ENCODE peak calls at places on chromosomes 1 and 21, in ten cellular contexts. V is epithelial cell of esophagus; Z is stimulated activated CD4-positive, alpha-beta T cell treated with anti-CD3 and anti-CD28 coated beads, TNF-alpha, amount 100 ng/mL, for 48 hours; F is OCI-LY7; G is heart right ventricle; P is activated CD4-positive, alpha-beta T cell treated with anti-CD3 and anti-CD28 coated beads for 36 hours; E is neural crest cell; T is KG1; K is NCI-H345; M is endothelial cell of umbilical vein. Q is an unnamed sample.

GRCh38 chr1:223394242-223394641 is 1.0 kb downstream of the CCDC185 start:
- DNase-seq in V (no peak), Z (no peak), F (no peak), G (no peak), P (no peak), E (no peak), T (no peak), K (no peak), M (no peak), Q (no peak)

GRCh38 chr1:183686228-183686627 is 33.1 kb upstream of the APOBEC4 start:
- DNase-seq in V (no peak), Z (no peak), F (no peak), G (no peak), P (no peak), E (no peak), T (no peak), K (no peak), M (no peak), Q (no peak)

GRCh38 chr1:12525311-12526181 is 92.5 kb downstream of the DHRS3 start:
- DNase-seq in V (no peak), Z (no peak), F (no peak), G (no peak), P (no peak), E (no peak), T (no peak), K (no peak), M (no peak), Q (no peak)

GRCh38 chr1:17306921-17307320 is 1.1 kb upstream of the PADI4 start:
- DNase-seq in V (no peak), Z (no peak), F (no peak), G (no peak), P (no peak), E (no peak), T (no peak), K (no peak), M (no peak), Q (no peak)

GRCh38 chr1:6163191-6163972 is 16.7 kb downstream of the CHD5 start:
- DNase-seq in V (no peak), Z (no peak), F (no peak), G (no peak), P (no peak), E (no peak), T (no peak), K (peak), M (no peak), Q (no peak)

GRCh38 chr1:117534995-117535467 is 70.8 kb upstream of the TENT5C start:
- DNase-seq in V (peak), Z (no peak), F (peak), G (peak), P (peak), E (peak), T (peak), K (peak), M (peak), Q (peak)

GRCh38 chr1:6884652-6885153 is 99.4 kb downstream of the CAMTA1 start:
- DNase-seq in V (no peak), Z (no peak), F (no peak), G (no peak), P (no peak), E (no peak), T (no peak), K (no peak), M (no peak), Q (no peak)

GRCh38 chr21:34774750-34775149 is 106.0 kb downstream of the CLIC6 start:
- DNase-seq in V (no peak), Z (no peak), F (no peak), G (no peak), P (no peak), E (no peak), T (no peak), K (no peak), M (no peak), Q (no peak)

GRCh38 chr1:25622526-25622925 is 5.9 kb downstream of the MAN1C1 start:
- DNase-seq in V (no peak), Z (no peak), F (no peak), G (no peak), P (peak), E (no peak), T (no peak), K (no peak), M (no peak), Q (no peak)

GRCh38 chr1:10459185-10459584 is 9.4 kb downstream of the CORT start:
- DNase-seq in V (peak), Z (no peak), F (no peak), G (no peak), P (no peak), E (no peak), T (no peak), K (no peak), M (peak), Q (no peak)

GRCh38 chr21:46425566-46425965 is 33.1 kb upstream of the DIP2A start:
- DNase-seq in V (no peak), Z (peak), F (no peak), G (no peak), P (peak), E (no peak), T (no peak), K (no peak), M (no peak), Q (peak)

GRCh38 chr1:98468111-98468717 is 193.3 kb upstream of the SNX7 start:
- DNase-seq in V (peak), Z (no peak), F (peak), G (no peak), P (no peak), E (no peak), T (peak), K (peak), M (peak), Q (no peak)

GRCh38 chr21:16082038-16082816 is 352.4 kb downstream of the USP25 start:
- DNase-seq in V (peak), Z (no peak), F (peak), G (no peak), P (no peak), E (no peak), T (peak), K (peak), M (peak), Q (no peak)

GRCh38 chr21:33875026-33875695 is 40.4 kb downstream of the ATP5PO start:
- DNase-seq in V (no peak), Z (no peak), F (no peak), G (no peak), P (no peak), E (no peak), T (no peak), K (no peak), M (no peak), Q (no peak)

GRCh38 chr1:170218261-170218660 is 72.5 kb downstream of the NTMT2 start:
- DNase-seq in V (no peak), Z (no peak), F (no peak), G (no peak), P (no peak), E (no peak), T (no peak), K (no peak), M (no peak), Q (no peak)

GRCh38 chr1:184021666-184022198 is 15.8 kb downstream of the COLGALT2 start:
- DNase-seq in V (peak), Z (no peak), F (no peak), G (peak), P (no peak), E (no peak), T (no peak), K (peak), M (no peak), Q (no peak)

GRCh38 chr21:37445228-37445627 is 78.7 kb downstream of the DYRK1A start:
- DNase-seq in V (no peak), Z (no peak), F (no peak), G (no peak), P (no peak), E (no peak), T (no peak), K (no peak), M (no peak), Q (no peak)

GRCh38 chr21:25329227-25329626 is 278.1 kb downstream of the MRPL39 start:
- DNase-seq in V (peak), Z (no peak), F (no peak), G (no peak), P (no peak), E (no peak), T (no peak), K (no peak), M (no peak), Q (no peak)

GRCh38 chr1:206709772-206710456 is 25.2 kb downstream of the MAPKAPK2 start:
- DNase-seq in V (peak), Z (no peak), F (no peak), G (no peak), P (no peak), E (no peak), T (no peak), K (no peak), M (no peak), Q (no peak)

GRCh38 chr1:184943998-184944397 is 30.3 kb downstream of the NIBAN1 start:
- DNase-seq in V (no peak), Z (no peak), F (no peak), G (no peak), P (no peak), E (no peak), T (no peak), K (no peak), M (no peak), Q (no peak)

GRCh38 chr1:225580180-225581099 is 72.5 kb downstream of the ENAH start:
- DNase-seq in V (no peak), Z (no peak), F (no peak), G (no peak), P (no peak), E (no peak), T (no peak), K (no peak), M (no peak), Q (no peak)

GRCh38 chr1:3918966-3919611 is 19.0 kb upstream of the C1orf174 start:
- DNase-seq in V (no peak), Z (no peak), F (no peak), G (no peak), P (no peak), E (no peak), T (no peak), K (no peak), M (no peak), Q (no peak)

GRCh38 chr21:27362249-27362648 is 395.4 kb upstream of the ADAMTS5 start:
- DNase-seq in V (peak), Z (no peak), F (no peak), G (no peak), P (no peak), E (no peak), T (no peak), K (no peak), M (peak), Q (no peak)

GRCh38 chr21:45612096-45613019 is 31.2 kb upstream of the PCBP3 start:
- DNase-seq in V (no peak), Z (no peak), F (no peak), G (no peak), P (no peak), E (no peak), T (no peak), K (no peak), M (no peak), Q (no peak)

GRCh38 chr1:67627906-67628305 is 57.1 kb upstream of the GADD45A start:
- DNase-seq in V (peak), Z (no peak), F (no peak), G (no peak), P (no peak), E (no peak), T (no peak), K (no peak), M (no peak), Q (no peak)

GRCh38 chr1:228151170-228151513 is 1.4 kb downstream of the GJC2 start:
- DNase-seq in V (no peak), Z (no peak), F (no peak), G (no peak), P (peak), E (no peak), T (no peak), K (no peak), M (no peak), Q (no peak)

GRCh38 chr1:45485949-45486348 is 5.0 kb downstream of the TESK2 start:
- DNase-seq in V (no peak), Z (no peak), F (no peak), G (no peak), P (no peak), E (no peak), T (no peak), K (no peak), M (no peak), Q (no peak)

GRCh38 chr1:24898152-24898908 is 31.7 kb downstream of the RUNX3 start:
- DNase-seq in V (peak), Z (peak), F (peak), G (peak), P (peak), E (peak), T (peak), K (no peak), M (peak), Q (no peak)

GRCh38 chr1:42312576-42313212 is 22.3 kb downstream of the FOXJ3 start:
- DNase-seq in V (peak), Z (no peak), F (no peak), G (no peak), P (no peak), E (no peak), T (no peak), K (no peak), M (no peak), Q (no peak)

GRCh38 chr21:42162831-42163510 is 56.0 kb upstream of the ABCG1 start:
- DNase-seq in V (peak), Z (no peak), F (peak), G (no peak), P (peak), E (no peak), T (no peak), K (peak), M (no peak), Q (no peak)

GRCh38 chr21:45126983-45127382 is 52.6 kb downstream of the ADARB1 start:
- DNase-seq in V (no peak), Z (no peak), F (no peak), G (no peak), P (no peak), E (no peak), T (no peak), K (no peak), M (no peak), Q (no peak)

GRCh38 chr1:227886993-227887696 is 60.6 kb downstream of the WNT9A start:
- DNase-seq in V (no peak), Z (no peak), F (no peak), G (peak), P (peak), E (no peak), T (no peak), K (no peak), M (peak), Q (no peak)